ENCODE peak calls at places on chromosomes 4 and X, in four cellular contexts. One of them, this sample, is unnamed.

GRCh38 chr4:21898101-21898500 is 50.5 kb downstream of the KCNIP4 start:
- DNase-seq in NCI-H2029 treated with DMSO at 0.1 percent for 48 hours: no peak
- DNase-seq in left colon: no peak
- DNase-seq in NCI-H1092: no peak
- DNase-seq in this sample: no peak

GRCh38 chrX:121256653-121257052 is 209.2 kb downstream of the GLUD2 start:
- DNase-seq in NCI-H1092: no peak
- DNase-seq in left colon: no peak
- DNase-seq in NCI-H2029 treated with DMSO at 0.1 percent for 48 hours: no peak
- DNase-seq in this sample: no peak

GRCh38 chrX:154751669-154752271 is 893 bp upstream of the GAB3 start:
- DNase-seq in NCI-H1092: no peak
- DNase-seq in NCI-H2029 treated with DMSO at 0.1 percent for 48 hours: no peak
- DNase-seq in left colon: no peak
- DNase-seq in this sample: no peak

GRCh38 chr4:139273835-139274234 is 6.2 kb downstream of the MGARP start:
- DNase-seq in NCI-H1092: no peak
- DNase-seq in left colon: no peak
- DNase-seq in NCI-H2029 treated with DMSO at 0.1 percent for 48 hours: no peak
- DNase-seq in this sample: no peak

GRCh38 chrX:106481341-106481740 is 130.4 kb upstream of the RADX start:
- DNase-seq in NCI-H2029 treated with DMSO at 0.1 percent for 48 hours: no peak
- DNase-seq in left colon: no peak
- DNase-seq in NCI-H1092: peak; percentile 28
- DNase-seq in this sample: peak; percentile 35

GRCh38 chr4:21011106-21011505 is 310.8 kb downstream of the PACRGL start:
- DNase-seq in left colon: no peak
- DNase-seq in NCI-H2029 treated with DMSO at 0.1 percent for 48 hours: no peak
- DNase-seq in NCI-H1092: no peak
- DNase-seq in this sample: no peak

GRCh38 chr4:140367738-140368137 is 5.7 kb upstream of the SCOC start:
- DNase-seq in left colon: no peak
- DNase-seq in NCI-H1092: no peak
- DNase-seq in NCI-H2029 treated with DMSO at 0.1 percent for 48 hours: no peak
- DNase-seq in this sample: no peak

GRCh38 chrX:137848291-137848905 is 282.5 kb downstream of the ZIC3 start:
- DNase-seq in left colon: no peak
- DNase-seq in NCI-H1092: no peak
- DNase-seq in NCI-H2029 treated with DMSO at 0.1 percent for 48 hours: no peak
- DNase-seq in this sample: no peak

GRCh38 chr4:7823416-7823824 is 116.2 kb downstream of the AFAP1 start:
- DNase-seq in NCI-H2029 treated with DMSO at 0.1 percent for 48 hours: no peak
- DNase-seq in left colon: peak; percentile 65
- DNase-seq in NCI-H1092: no peak
- DNase-seq in this sample: peak; percentile 47

GRCh38 chrX:103776586-103776985 is at the start of gene PLP1:
- DNase-seq in NCI-H1092: no peak
- DNase-seq in left colon: no peak
- DNase-seq in NCI-H2029 treated with DMSO at 0.1 percent for 48 hours: no peak
- DNase-seq in this sample: no peak

GRCh38 chr4:46937493-46937892 is 28.4 kb upstream of the COX7B2 start:
- DNase-seq in NCI-H1092: no peak
- DNase-seq in left colon: no peak
- DNase-seq in NCI-H2029 treated with DMSO at 0.1 percent for 48 hours: no peak
- DNase-seq in this sample: no peak

GRCh38 chrX:7334253-7334935 is 186.4 kb upstream of the PUDP start:
- DNase-seq in NCI-H1092: no peak
- DNase-seq in left colon: no peak
- DNase-seq in NCI-H2029 treated with DMSO at 0.1 percent for 48 hours: no peak
- DNase-seq in this sample: no peak

GRCh38 chr4:186473933-186474332 is 81.4 kb downstream of the MTNR1A start:
- DNase-seq in NCI-H1092: no peak
- DNase-seq in left colon: peak; percentile 28
- DNase-seq in NCI-H2029 treated with DMSO at 0.1 percent for 48 hours: no peak
- DNase-seq in this sample: peak; percentile 31

GRCh38 chr4:27248829-27249228 is 388.2 kb downstream of the STIM2 start:
- DNase-seq in NCI-H2029 treated with DMSO at 0.1 percent for 48 hours: no peak
- DNase-seq in left colon: no peak
- DNase-seq in NCI-H1092: no peak
- DNase-seq in this sample: no peak

GRCh38 chr4:27089186-27089585 is 228.5 kb downstream of the STIM2 start:
- DNase-seq in left colon: no peak
- DNase-seq in NCI-H1092: no peak
- DNase-seq in NCI-H2029 treated with DMSO at 0.1 percent for 48 hours: no peak
- DNase-seq in this sample: no peak

GRCh38 chr4:103032575-103032974 is 13.1 kb upstream of the SLC9B1 start:
- DNase-seq in NCI-H1092: no peak
- DNase-seq in left colon: no peak
- DNase-seq in NCI-H2029 treated with DMSO at 0.1 percent for 48 hours: no peak
- DNase-seq in this sample: peak; percentile 14